ENCODE peak calls at places on chromosome 1, in eight cellular contexts. One of them, this sample, is unnamed. For H3K4me1 and H3K9me3, the result is how much of the 10 kb centered on the place peaks cover.

GRCh38 chr1:66685670-66686069 is 66.6 kb upstream of the DYNLT5 start:
- DNase-seq in stomach: no peak
- DNase-seq in ovary: no peak
- DNase-seq in uterus: no peak
- DNase-seq in body of pancreas: no peak
- DNase-seq in endothelial cell of umbilical vein: no peak
- DNase-seq in A549: no peak
- DNase-seq in spleen: no peak
- DNase-seq in this sample: no peak

GRCh38 chr1:151568626-151569088 is 28.5 kb downstream of the TUFT1 start:
- DNase-seq in stomach: no peak
- DNase-seq in ovary: no peak
- DNase-seq in uterus: no peak
- DNase-seq in body of pancreas: no peak
- DNase-seq in endothelial cell of umbilical vein: no peak
- DNase-seq in A549: no peak
- DNase-seq in spleen: no peak
- DNase-seq in this sample: no peak

GRCh38 chr1:51282605-51283004 is 46.5 kb downstream of the RNF11 start:
- DNase-seq in stomach: no peak
- DNase-seq in ovary: no peak
- DNase-seq in uterus: no peak
- DNase-seq in body of pancreas: no peak
- DNase-seq in endothelial cell of umbilical vein: no peak
- DNase-seq in A549: no peak
- DNase-seq in spleen: no peak
- DNase-seq in this sample: no peak

GRCh38 chr1:211210052-211210451 is 49.1 kb upstream of the RCOR3 start:
- DNase-seq in stomach: no peak
- DNase-seq in ovary: no peak
- DNase-seq in uterus: no peak
- DNase-seq in body of pancreas: no peak
- DNase-seq in endothelial cell of umbilical vein: no peak
- DNase-seq in A549: no peak
- DNase-seq in spleen: no peak
- DNase-seq in this sample: no peak

GRCh38 chr1:204448991-204449390 is 37.4 kb upstream of the PPP1R15B start:
- DNase-seq in stomach: no peak
- DNase-seq in ovary: no peak
- DNase-seq in uterus: no peak
- DNase-seq in body of pancreas: no peak
- DNase-seq in endothelial cell of umbilical vein: no peak
- DNase-seq in A549: no peak
- DNase-seq in spleen: no peak
- DNase-seq in this sample: no peak

GRCh38 chr1:231950732-231951131 is 324.1 kb downstream of the DISC1 start:
- DNase-seq in stomach: no peak
- DNase-seq in ovary: no peak
- DNase-seq in uterus: no peak
- DNase-seq in body of pancreas: no peak
- DNase-seq in endothelial cell of umbilical vein: no peak
- DNase-seq in A549: no peak
- DNase-seq in spleen: no peak
- DNase-seq in this sample: no peak

GRCh38 chr1:101338714-101339430 is 102.1 kb downstream of the S1PR1 start:
- DNase-seq in stomach: no peak
- DNase-seq in ovary: no peak
- DNase-seq in uterus: no peak
- DNase-seq in body of pancreas: no peak
- DNase-seq in endothelial cell of umbilical vein: no peak
- DNase-seq in A549: no peak
- DNase-seq in spleen: no peak
- DNase-seq in this sample: no peak

GRCh38 chr1:14328687-14329086 is 269.8 kb upstream of the KAZN start:
- DNase-seq in stomach: no peak
- DNase-seq in ovary: no peak
- DNase-seq in uterus: no peak
- DNase-seq in body of pancreas: no peak
- DNase-seq in endothelial cell of umbilical vein: no peak
- DNase-seq in A549: no peak
- DNase-seq in spleen: no peak
- DNase-seq in this sample: no peak

GRCh38 chr1:1212780-1213152 is 1.2 kb downstream of the TNFRSF4 start:
- DNase-seq in stomach: peak
- DNase-seq in ovary: peak
- DNase-seq in uterus: no peak
- DNase-seq in body of pancreas: peak
- DNase-seq in endothelial cell of umbilical vein: peak
- DNase-seq in A549: no peak
- DNase-seq in spleen: peak
- DNase-seq in this sample: no peak

GRCh38 chr1:79304131-79304530 is 297.6 kb upstream of the ADGRL4 start:
- DNase-seq in stomach: no peak
- DNase-seq in ovary: no peak
- DNase-seq in uterus: no peak
- DNase-seq in body of pancreas: no peak
- DNase-seq in endothelial cell of umbilical vein: no peak
- DNase-seq in A549: no peak
- DNase-seq in spleen: no peak
- DNase-seq in this sample: no peak

GRCh38 chr1:28526886-28527285 is 21.0 kb downstream of the RCC1 start:
- DNase-seq in stomach: no peak
- DNase-seq in ovary: no peak
- DNase-seq in uterus: no peak
- DNase-seq in body of pancreas: peak
- DNase-seq in endothelial cell of umbilical vein: no peak
- DNase-seq in A549: peak
- DNase-seq in spleen: no peak
- DNase-seq in this sample: no peak

GRCh38 chr1:193335797-193336428 is 149.5 kb upstream of the B3GALT2 start:
- DNase-seq in stomach: no peak
- DNase-seq in ovary: no peak
- DNase-seq in uterus: no peak
- DNase-seq in body of pancreas: no peak
- DNase-seq in endothelial cell of umbilical vein: peak
- DNase-seq in A549: no peak
- DNase-seq in spleen: no peak
- DNase-seq in this sample: no peak

DNA sequence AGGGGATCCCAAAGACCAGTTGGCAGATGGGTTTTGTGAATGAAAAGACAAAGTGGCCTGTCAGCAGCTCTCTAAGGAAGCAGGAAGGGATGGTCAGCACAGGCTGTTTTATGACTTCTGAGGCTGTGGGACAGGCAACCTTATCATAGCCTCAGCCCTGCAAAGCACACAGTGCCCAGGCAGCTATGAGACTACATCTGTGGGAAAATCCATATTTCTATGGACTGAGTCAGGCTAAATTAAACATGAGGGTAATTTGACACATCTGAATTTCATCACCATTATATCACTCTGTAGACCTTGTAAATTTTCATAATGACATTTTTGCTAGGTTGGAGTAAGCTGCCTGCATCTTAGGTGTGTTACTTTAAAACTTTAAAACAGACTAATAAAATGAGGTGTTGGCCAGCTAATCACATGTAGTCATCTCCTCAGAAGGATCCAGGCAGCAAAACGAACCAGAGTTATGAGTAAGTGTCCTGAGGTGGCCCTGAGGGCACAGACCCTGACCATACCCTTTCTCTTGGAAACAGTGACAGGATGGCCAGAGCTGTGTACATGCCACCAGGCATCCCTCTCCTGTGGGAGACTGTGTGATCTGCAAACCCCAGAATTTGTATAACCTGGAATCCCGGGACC is 14.6 kb downstream of the NGF start:
- DNase-seq in stomach: no peak
- DNase-seq in ovary: no peak
- DNase-seq in uterus: no peak
- DNase-seq in body of pancreas: no peak
- DNase-seq in endothelial cell of umbilical vein: no peak
- DNase-seq in A549: peak
- DNase-seq in spleen: no peak
- DNase-seq in this sample: no peak
- H3K4me1 ChIP-seq in stomach: under half
- H3K4me1 ChIP-seq in ovary: under half
- H3K4me1 ChIP-seq in uterus: under half
- H3K4me1 ChIP-seq in body of pancreas: under half
- H3K4me1 ChIP-seq in endothelial cell of umbilical vein: under half
- H3K4me1 ChIP-seq in A549: under half
- H3K4me1 ChIP-seq in spleen: under half
- H3K4me1 ChIP-seq in this sample: under half

GRCh38 chr1:215133532-215133931 is 51.0 kb downstream of the KCNK2 start:
- DNase-seq in stomach: no peak
- DNase-seq in ovary: no peak
- DNase-seq in uterus: no peak
- DNase-seq in body of pancreas: no peak
- DNase-seq in endothelial cell of umbilical vein: no peak
- DNase-seq in A549: no peak
- DNase-seq in spleen: no peak
- DNase-seq in this sample: no peak
- TF ChIP-seq POLR2A in stomach: no peak
- TF ChIP-seq POLR2A in ovary: no peak
- TF ChIP-seq POLR2A in uterus: no peak
- TF ChIP-seq POLR2A in body of pancreas: no peak
- TF ChIP-seq POLR2A in endothelial cell of umbilical vein: no peak
- TF ChIP-seq POLR2A in A549: no peak
- TF ChIP-seq POLR2A in spleen: no peak
- TF ChIP-seq POLR2A in this sample: no peak

GRCh38 chr1:86924324-86924960 is 10.0 kb downstream of the HS2ST1 start:
- DNase-seq in stomach: no peak
- DNase-seq in ovary: no peak
- DNase-seq in uterus: no peak
- DNase-seq in body of pancreas: no peak
- DNase-seq in endothelial cell of umbilical vein: no peak
- DNase-seq in A549: no peak
- DNase-seq in spleen: no peak
- DNase-seq in this sample: no peak

GRCh38 chr1:86925742-86926141 is 11.3 kb downstream of the HS2ST1 start:
- DNase-seq in stomach: no peak
- DNase-seq in ovary: no peak
- DNase-seq in uterus: no peak
- DNase-seq in body of pancreas: no peak
- DNase-seq in endothelial cell of umbilical vein: no peak
- DNase-seq in A549: no peak
- DNase-seq in spleen: no peak
- DNase-seq in this sample: no peak

GRCh38 chr1:86916752-86917151 is 2.3 kb downstream of the HS2ST1 start:
- DNase-seq in stomach: no peak
- DNase-seq in ovary: no peak
- DNase-seq in uterus: no peak
- DNase-seq in body of pancreas: no peak
- DNase-seq in endothelial cell of umbilical vein: no peak
- DNase-seq in A549: no peak
- DNase-seq in spleen: no peak
- DNase-seq in this sample: no peak

GRCh38 chr1:86926886-86927285 is 12.5 kb downstream of the HS2ST1 start:
- DNase-seq in stomach: no peak
- DNase-seq in ovary: no peak
- DNase-seq in uterus: no peak
- DNase-seq in body of pancreas: no peak
- DNase-seq in endothelial cell of umbilical vein: no peak
- DNase-seq in A549: no peak
- DNase-seq in spleen: no peak
- DNase-seq in this sample: no peak

GRCh38 chr1:86922445-86922844 is 8.0 kb downstream of the HS2ST1 start:
- DNase-seq in stomach: no peak
- DNase-seq in ovary: no peak
- DNase-seq in uterus: no peak
- DNase-seq in body of pancreas: no peak
- DNase-seq in endothelial cell of umbilical vein: no peak
- DNase-seq in A549: no peak
- DNase-seq in spleen: no peak
- DNase-seq in this sample: no peak
- H3K9me3 ChIP-seq in stomach: under half
- H3K9me3 ChIP-seq in ovary: under half
- H3K9me3 ChIP-seq in uterus: under half
- H3K9me3 ChIP-seq in body of pancreas: under half
- H3K9me3 ChIP-seq in endothelial cell of umbilical vein: under half
- H3K9me3 ChIP-seq in A549: under half
- H3K9me3 ChIP-seq in spleen: under half
- H3K9me3 ChIP-seq in this sample: under half

DNA sequence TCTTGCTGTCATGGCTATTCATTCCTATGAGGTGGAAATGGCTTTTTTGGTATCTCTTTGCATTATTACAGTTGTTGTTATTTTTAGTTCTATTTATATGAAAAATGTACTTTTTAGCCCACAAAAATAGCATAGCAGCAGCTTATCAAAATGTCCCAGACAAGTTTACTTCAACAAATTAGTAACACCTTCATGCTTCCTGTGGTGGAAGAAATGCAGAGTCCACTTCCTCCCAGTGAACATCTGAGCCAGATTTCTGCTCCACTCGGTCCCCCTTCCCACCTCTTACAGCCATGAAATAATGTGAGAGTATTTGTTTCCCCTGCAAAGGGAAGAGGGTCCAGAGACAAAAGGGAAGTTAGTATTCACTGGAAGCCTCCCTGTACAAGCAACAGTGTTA is 126.3 kb downstream of the PBX1 start:
- DNase-seq in stomach: no peak
- DNase-seq in ovary: no peak
- DNase-seq in uterus: no peak
- DNase-seq in body of pancreas: no peak
- DNase-seq in endothelial cell of umbilical vein: no peak
- DNase-seq in A549: no peak
- DNase-seq in spleen: no peak
- DNase-seq in this sample: no peak
- H3K4me1 ChIP-seq in stomach: under half
- H3K4me1 ChIP-seq in ovary: under half
- H3K4me1 ChIP-seq in uterus: under half
- H3K4me1 ChIP-seq in body of pancreas: half or more
- H3K4me1 ChIP-seq in endothelial cell of umbilical vein: under half
- H3K4me1 ChIP-seq in A549: under half
- H3K4me1 ChIP-seq in spleen: under half
- H3K4me1 ChIP-seq in this sample: under half

DNA sequence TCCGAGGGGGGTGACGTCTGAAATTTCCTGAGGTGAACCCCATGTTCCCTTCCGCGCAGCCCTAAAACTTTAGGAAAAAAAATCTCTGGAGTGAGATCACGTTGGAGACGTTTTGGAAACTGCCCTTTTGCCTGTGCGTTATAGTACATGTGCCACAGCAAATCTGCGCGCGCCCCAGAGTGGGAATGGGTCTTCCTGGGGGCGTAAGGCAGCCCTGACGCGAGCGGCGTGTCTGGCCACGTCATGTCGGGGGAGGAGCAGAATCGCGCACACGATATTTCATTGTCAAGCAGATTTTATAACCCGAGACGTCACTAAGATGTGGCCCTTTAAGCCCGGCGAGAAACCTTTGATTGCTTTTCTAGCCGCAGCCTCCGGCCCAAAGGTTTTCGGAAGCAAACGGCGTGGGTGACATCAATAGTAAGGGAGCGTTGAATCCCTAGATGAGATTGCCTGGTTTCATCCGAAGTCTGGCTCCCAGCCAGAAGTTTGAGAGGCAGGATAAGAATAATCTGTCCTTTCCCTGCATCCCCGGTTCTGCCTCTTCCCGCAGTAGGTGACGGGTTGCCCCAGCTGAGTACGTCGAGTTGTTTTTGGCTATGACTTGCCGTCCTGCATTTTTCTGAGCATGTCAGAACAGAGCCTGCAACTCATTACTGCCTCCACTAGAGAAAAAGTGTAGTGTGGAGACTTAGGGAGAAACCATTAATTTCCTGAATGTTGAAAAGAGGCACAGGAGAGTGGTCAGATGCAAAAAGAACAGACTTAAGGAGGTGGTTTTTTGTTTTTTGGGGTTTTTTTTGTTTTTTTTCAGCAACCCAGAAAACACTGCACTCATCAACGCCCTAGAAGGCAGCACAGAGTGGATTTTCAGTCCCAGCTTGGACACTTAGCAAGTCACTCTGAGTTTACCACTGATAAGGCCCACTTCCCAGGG is 800 bp upstream of the PMVK start:
- DNase-seq in stomach: peak
- DNase-seq in ovary: peak
- DNase-seq in uterus: peak
- DNase-seq in body of pancreas: peak
- DNase-seq in endothelial cell of umbilical vein: peak
- DNase-seq in A549: peak
- DNase-seq in spleen: peak
- DNase-seq in this sample: peak
- TF ChIP-seq POLR2A in stomach: no peak
- TF ChIP-seq POLR2A in ovary: peak
- TF ChIP-seq POLR2A in uterus: peak
- TF ChIP-seq POLR2A in body of pancreas: peak
- TF ChIP-seq POLR2A in endothelial cell of umbilical vein: peak
- TF ChIP-seq POLR2A in A549: peak
- TF ChIP-seq POLR2A in spleen: peak
- TF ChIP-seq POLR2A in this sample: peak